ENCODE peak calls at places on chromosome 3, in eight cellular contexts. F is suprapubic skin, Q is tibial artery, P is lung, R is AG04450, N is PC-3, Y is upper lobe of right lung, M is prostate gland. H is an unnamed sample.

GRCh38 chr3:113054552-113054951 is 63.8 kb downstream of the GTPBP8 start:
- DNase-seq in F (no peak), Q (no peak), P (peak; percentile 33), R (peak; percentile 44), N (no peak), Y (no peak), M (peak; percentile 5), H (no peak)

GRCh38 chr3:53045784-53046170 is at the start of gene SFMBT1:
- DNase-seq in F (peak; percentile 73), Q (peak; percentile 77), P (peak; percentile 56), R (no peak), N (peak; percentile 81), Y (peak; percentile 90), M (peak; percentile 47), H (peak; percentile 70)

GRCh38 chr3:13521309-13521708 is 27.6 kb upstream of the FBLN2 start:
- DNase-seq in F (no peak), Q (no peak), P (no peak), R (no peak), N (no peak), Y (no peak), M (no peak), H (no peak)

GRCh38 chr3:194618858-194619608 is 14.2 kb downstream of the TMEM44 start:
- DNase-seq in F (no peak), Q (no peak), P (no peak), R (no peak), N (no peak), Y (no peak), M (no peak), H (no peak)

GRCh38 chr3:3632439-3632838 is 166.8 kb upstream of the LRRN1 start:
- DNase-seq in F (no peak), Q (no peak), P (no peak), R (no peak), N (no peak), Y (no peak), M (no peak), H (no peak)

GRCh38 chr3:29100292-29100691 is 180.6 kb upstream of the RBMS3 start:
- DNase-seq in F (no peak), Q (no peak), P (no peak), R (no peak), N (no peak), Y (no peak), M (no peak), H (no peak)

GRCh38 chr3:126447456-126448106 is 28.1 kb downstream of the ZXDC start:
- DNase-seq in F (no peak), Q (no peak), P (no peak), R (no peak), N (no peak), Y (peak; percentile 28), M (no peak), H (no peak)

GRCh38 chr3:1092771-1093170 is at the start of gene CNTN6:
- DNase-seq in F (no peak), Q (no peak), P (no peak), R (no peak), N (no peak), Y (no peak), M (no peak), H (peak; percentile 4)

GRCh38 chr3:10901293-10902010 is 85.4 kb downstream of the SLC6A11 start:
- DNase-seq in F (no peak), Q (no peak), P (no peak), R (no peak), N (no peak), Y (no peak), M (no peak), H (no peak)

GRCh38 chr3:152071924-152072323 is 196.8 kb upstream of the MBNL1 start:
- DNase-seq in F (no peak), Q (no peak), P (no peak), R (peak; percentile 21), N (peak; percentile 64), Y (no peak), M (no peak), H (no peak)

GRCh38 chr3:66386925-66387650 is 113.7 kb downstream of the LRIG1 start:
- DNase-seq in F (no peak), Q (no peak), P (no peak), R (no peak), N (no peak), Y (no peak), M (no peak), H (no peak)

GRCh38 chr3:16667633-16668032 is 62.4 kb upstream of the DAZL start:
- DNase-seq in F (no peak), Q (no peak), P (no peak), R (no peak), N (no peak), Y (no peak), M (no peak), H (no peak)

GRCh38 chr3:16671690-16672089 is 66.5 kb upstream of the DAZL start:
- DNase-seq in F (no peak), Q (no peak), P (no peak), R (no peak), N (no peak), Y (no peak), M (no peak), H (no peak)

GRCh38 chr3:16668776-16669545 is 63.7 kb upstream of the DAZL start:
- DNase-seq in F (no peak), Q (no peak), P (no peak), R (no peak), N (no peak), Y (no peak), M (no peak), H (no peak)

GRCh38 chr3:16673530-16673929 is 68.3 kb upstream of the DAZL start:
- DNase-seq in F (no peak), Q (no peak), P (no peak), R (no peak), N (no peak), Y (no peak), M (no peak), H (no peak)

GRCh38 chr3:16670191-16670590 is 65.0 kb upstream of the DAZL start:
- DNase-seq in F (no peak), Q (no peak), P (no peak), R (no peak), N (no peak), Y (no peak), M (no peak), H (no peak)
- H3K27ac ChIP-seq in F (no peak overlapping the region), Q (no peak overlapping the region), P (no peak overlapping the region), R (no peak overlapping the region), N (no peak overlapping the region), Y (no peak overlapping the region), M (no peak overlapping the region), H (no peak overlapping the region)

GRCh38 chr3:130404401-130404800 is 58.9 kb downstream of the COL6A5 start:
- DNase-seq in F (no peak), Q (no peak), P (no peak), R (no peak), N (no peak), Y (no peak), M (no peak), H (no peak)

GRCh38 chr3:130411310-130411709 is 65.8 kb downstream of the COL6A5 start:
- DNase-seq in F (no peak), Q (no peak), P (no peak), R (no peak), N (no peak), Y (no peak), M (no peak), H (no peak)

DNA sequence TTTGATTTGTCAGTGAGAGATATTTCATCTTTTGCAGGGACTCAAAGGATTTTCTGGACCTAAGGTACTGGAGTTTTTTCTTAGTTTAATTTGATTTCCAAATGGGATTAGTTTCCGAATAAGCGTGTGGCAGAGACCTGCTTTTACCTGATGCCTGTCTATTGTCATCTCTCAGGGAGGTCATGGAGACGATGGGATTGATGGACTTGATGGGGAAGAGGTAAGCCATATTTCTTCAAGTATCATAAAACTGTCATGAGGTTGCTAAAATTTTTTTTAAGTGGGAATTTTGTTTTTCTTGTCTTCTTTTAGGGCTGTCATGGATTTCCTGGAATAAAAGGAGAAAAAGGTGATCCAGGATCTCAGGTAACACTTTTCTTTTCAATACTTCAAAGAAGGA is 60.5 kb downstream of the COL6A5 start:
- DNase-seq in F (no peak), Q (no peak), P (no peak), R (no peak), N (no peak), Y (no peak), M (no peak), H (no peak)
- TF ChIP-seq CTCF in F (no peak), Q (no peak), P (no peak), R (no peak), N (no peak), Y (no peak), M (no peak), H (no peak)

GRCh38 chr3:61532739-61533500 is 28.5 kb upstream of the PTPRG start:
- DNase-seq in F (no peak), Q (no peak), P (no peak), R (no peak), N (no peak), Y (no peak), M (no peak), H (no peak)

GRCh38 chr3:61530355-61530754 is 31.0 kb upstream of the PTPRG start:
- DNase-seq in F (no peak), Q (no peak), P (no peak), R (no peak), N (peak; percentile 44), Y (no peak), M (no peak), H (no peak)

GRCh38 chr3:61527011-61527410 is 34.4 kb upstream of the PTPRG start:
- DNase-seq in F (no peak), Q (no peak), P (no peak), R (no peak), N (no peak), Y (no peak), M (no peak), H (no peak)

GRCh38 chr3:61535826-61536225 is 25.5 kb upstream of the PTPRG start:
- DNase-seq in F (no peak), Q (no peak), P (no peak), R (no peak), N (no peak), Y (no peak), M (no peak), H (no peak)

DNA sequence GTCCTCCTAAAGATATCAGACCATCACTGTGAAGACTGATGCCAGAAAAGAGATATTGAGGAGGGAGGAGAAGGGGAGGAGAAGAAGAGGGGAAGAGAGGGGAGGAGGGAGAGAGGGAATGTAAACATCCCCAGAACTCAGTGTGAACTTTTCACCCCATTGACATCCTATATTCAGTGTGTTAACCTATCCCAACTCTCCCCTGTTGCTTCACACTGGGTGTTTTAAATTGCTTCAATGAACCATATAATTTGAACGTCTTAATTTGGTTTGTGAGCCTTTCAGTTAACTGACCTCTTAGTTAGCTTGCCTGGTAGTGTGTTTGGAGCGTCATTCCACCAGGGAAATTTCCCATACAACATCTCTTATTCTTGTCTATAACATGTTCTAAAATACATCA is 29.8 kb upstream of the PTPRG start:
- DNase-seq in F (no peak), Q (no peak), P (no peak), R (no peak), N (no peak), Y (no peak), M (no peak), H (no peak)
- H3K27ac ChIP-seq in F (no peak overlapping the region), Q (no peak overlapping the region), P (no peak overlapping the region), R (no peak overlapping the region), N (no peak overlapping the region), Y (no peak overlapping the region), M (no peak overlapping the region), H (no peak overlapping the region)

DNA sequence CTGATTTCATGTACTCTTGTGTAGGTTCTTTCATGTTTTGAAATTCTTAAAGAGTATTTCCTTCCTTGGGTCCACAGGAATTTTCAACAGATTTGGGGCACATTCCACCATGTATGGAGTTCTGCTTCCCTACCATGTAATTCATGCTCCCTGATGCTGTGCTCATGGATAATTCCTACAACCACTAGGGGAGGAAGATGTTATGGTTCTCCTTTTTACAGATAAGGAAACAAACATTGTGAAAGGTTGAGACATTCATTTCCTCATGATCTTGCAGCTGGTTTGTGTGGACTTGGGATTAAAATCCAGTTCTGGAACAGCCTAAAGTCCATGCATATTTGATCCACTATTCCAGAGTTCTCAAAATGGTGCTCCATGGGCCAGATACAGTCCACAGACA is 174.9 kb upstream of the FRMD4B start:
- DNase-seq in F (no peak), Q (no peak), P (no peak), R (no peak), N (no peak), Y (no peak), M (no peak), H (no peak)
- TF ChIP-seq CTCF in F (no peak), Q (no peak), P (no peak), R (no peak), N (no peak), Y (peak; percentile 25), M (no peak), H (no peak)